ENCODE peak calls at places on chromosomes 7 and 10, in five cellular contexts. R is SK-N-DZ, E is M059J, K is COR-L47, Y is GM12892. H is an unnamed sample.

GRCh38 chr7:55534262-55534915 is 37.9 kb downstream of the VOPP1 start:
- DNase-seq in R (no peak), Y (peak; percentile 64), E (peak; percentile 88), K (no peak), H (peak; percentile 63)

GRCh38 chr10:110783509-110784103 is 88.1 kb upstream of the PDCD4 start:
- DNase-seq in R (no peak), K (no peak), Y (no peak), E (no peak), H (no peak)

GRCh38 chr7:95811846-95812445 is 39.6 kb downstream of the DYNC1I1 start:
- DNase-seq in Y (no peak), E (peak; percentile 19), K (no peak), R (no peak), H (peak; percentile 67)

GRCh38 chr7:130884437-130885417 is 150.7 kb upstream of the KLF14 start:
- DNase-seq in E (no peak), R (no peak), K (peak; percentile 12), Y (no peak), H (peak; percentile 56)

GRCh38 chr7:130063036-130063435 is 7.3 kb upstream of the KLHDC10 start:
- DNase-seq in E (peak; percentile 54), Y (no peak), R (peak; percentile 50), K (peak; percentile 52), H (peak; percentile 52)

GRCh38 chr7:133024604-133025003 is 57.3 kb downstream of the CHCHD3 start:
- DNase-seq in E (no peak), K (no peak), Y (no peak), R (peak; percentile 8), H (peak; percentile 29)

GRCh38 chr10:23643396-23643795 is 204.5 kb downstream of the OTUD1 start:
- DNase-seq in K (no peak), Y (no peak), E (no peak), R (no peak), H (no peak)

GRCh38 chr10:114458955-114459354 is 54.7 kb upstream of the AFAP1L2 start:
- DNase-seq in Y (peak; percentile 12), E (peak; percentile 36), R (peak; percentile 41), K (no peak), H (peak; percentile 8)

GRCh38 chr7:11604505-11604904 is 227.5 kb downstream of the THSD7A start:
- DNase-seq in E (no peak), R (no peak), Y (no peak), K (no peak), H (peak; percentile 20)

GRCh38 chr10:119409906-119410305 is 132.6 kb downstream of the RGS10 start:
- DNase-seq in E (no peak), K (no peak), R (peak; percentile 43), Y (no peak), H (no peak)

GRCh38 chr7:74231232-74231590 is 21.4 kb downstream of the LAT2 start:
- DNase-seq in R (no peak), E (no peak), K (no peak), Y (peak; percentile 59), H (no peak)

GRCh38 chr10:45071043-45071813 is 70.5 kb downstream of the ZNF22 start:
- DNase-seq in K (no peak), R (no peak), E (peak; percentile 5), Y (no peak), H (no peak)

GRCh38 chr7:66505531-66506451 is 122.9 kb upstream of the KCTD7 start:
- DNase-seq in K (no peak), R (peak; percentile 38), Y (no peak), E (peak; percentile 30), H (peak; percentile 44)

GRCh38 chr10:79322616-79323566 is 24.4 kb upstream of the PPIF start:
- DNase-seq in E (peak; percentile 96), K (no peak), R (no peak), Y (no peak), H (peak; percentile 87)

GRCh38 chr7:45698527-45699309 is 124.5 kb downstream of the ADCY1 start:
- DNase-seq in K (no peak), E (no peak), R (no peak), Y (no peak), H (no peak)

GRCh38 chr7:33388332-33388731 is 259.0 kb downstream of the BBS9 start:
- DNase-seq in K (no peak), E (no peak), R (no peak), Y (no peak), H (no peak)

GRCh38 chr7:54679414-54679813 is 79.6 kb downstream of the SEC61G start:
- DNase-seq in K (no peak), R (no peak), E (no peak), Y (no peak), H (no peak)

GRCh38 chr7:99844354-99844753 is 16.5 kb downstream of the CYP3A43 start:
- DNase-seq in Y (no peak), E (no peak), R (no peak), K (no peak), H (no peak)

GRCh38 chr7:142030294-142030693 is 34.6 kb downstream of the MGAM start:
- DNase-seq in Y (no peak), E (peak; percentile 52), R (no peak), K (no peak), H (no peak)

GRCh38 chr10:70805619-70806215 is 10.0 kb upstream of the SGPL1 start:
- DNase-seq in K (no peak), E (no peak), R (no peak), Y (no peak), H (peak; percentile 54)

GRCh38 chr10:88156341-88156740 is 292.9 kb downstream of the PTEN start:
- DNase-seq in E (peak; percentile 77), Y (no peak), K (no peak), R (no peak), H (no peak)

GRCh38 chr7:134356421-134356936 is 39.7 kb upstream of the SLC35B4 start:
- DNase-seq in R (no peak), E (no peak), K (no peak), Y (no peak), H (no peak)

GRCh38 chr7:140996-141395 is 51.4 kb upstream of the FAM20C start:
- DNase-seq in E (no peak), Y (no peak), R (no peak), K (no peak), H (no peak)

GRCh38 chr10:102432162-102432950 is at the start of gene CUEDC2:
- DNase-seq in R (peak; percentile 97), K (peak; percentile 81), Y (peak; percentile 91), E (peak; percentile 96), H (peak; percentile 99)

GRCh38 chr7:90594791-90595317 is 1.3 kb upstream of the CDK14 start:
- DNase-seq in K (no peak), E (peak; percentile 86), R (peak; percentile 35), Y (no peak), H (peak; percentile 81)

GRCh38 chr7:128707752-128708151 is 31.4 kb upstream of the CALU start:
- DNase-seq in K (no peak), E (no peak), Y (no peak), R (no peak), H (no peak)

GRCh38 chr7:1160665-1161010 is 642 bp upstream of the ZFAND2A start:
- DNase-seq in K (no peak), Y (peak; percentile 47), E (peak; percentile 28), R (no peak), H (peak; percentile 47)

GRCh38 chr10:97921581-97922377 is 72.1 kb downstream of the GOLGA7B start:
- DNase-seq in R (no peak), K (peak; percentile 18), Y (no peak), E (peak; percentile 5), H (peak; percentile 23)

GRCh38 chr10:71812016-71812912 is 38.8 kb downstream of the PSAP start:
- DNase-seq in K (peak; percentile 52), R (peak; percentile 25), Y (peak; percentile 94), E (peak; percentile 35), H (peak; percentile 73)

GRCh38 chr7:110105840-110106239 is 985.1 kb upstream of the LRRN3 start:
- DNase-seq in R (no peak), K (no peak), Y (no peak), E (no peak), H (no peak)

GRCh38 chr7:67407351-67407750 is 410.7 kb downstream of the TYW1 start:
- DNase-seq in E (no peak), K (no peak), Y (no peak), R (peak; percentile 18), H (no peak)